ENCODE peak calls at places on chromosomes 16 and 17, in five cellular contexts. V is H9, G is mesenchymal stem cell, L is neuronal stem cell, F is H1. Z is an unnamed sample.

GRCh38 chr17:14813649-14814048 is 451.5 kb downstream of the PMP22 start:
- DNase-seq in V (peak), G (no peak), L (no peak), F (peak), Z (peak)

GRCh38 chr17:49910858-49911204 is 58.2 kb upstream of the DLX4 start:
- DNase-seq in V (no peak), G (no peak), L (no peak), F (no peak), Z (peak)

GRCh38 chr16:2969545-2970521 is 685 bp downstream of the PAQR4 start:
- DNase-seq in V (peak), G (peak), L (peak), F (no peak), Z (no peak)

GRCh38 chr17:9566067-9566466 is 9.6 kb downstream of the STX8 start:
- DNase-seq in V (no peak), G (no peak), L (no peak), F (no peak), Z (no peak)

GRCh38 chr16:12344577-12345343 is 368.2 kb downstream of the SNX29 start:
- DNase-seq in V (no peak), G (no peak), L (no peak), F (no peak), Z (no peak)

GRCh38 chr16:14427371-14427948 is 202.6 kb downstream of the PARN start:
- DNase-seq in V (no peak), G (peak), L (no peak), F (no peak), Z (no peak)

GRCh38 chr16:66924527-66925321 is 611 bp downstream of the RRAD start:
- DNase-seq in V (peak), G (peak), L (peak), F (no peak), Z (peak)

GRCh38 chr17:7354262-7354781 is 634 bp upstream of the TMEM95 start:
- DNase-seq in V (no peak), G (peak), L (no peak), F (no peak), Z (peak)

GRCh38 chr16:80616362-80616761 is 75.6 kb downstream of the DYNLRB2 start:
- DNase-seq in V (no peak), G (no peak), L (no peak), F (no peak), Z (no peak)

GRCh38 chr17:75238684-75239191 is 22.7 kb downstream of the GGA3 start:
- DNase-seq in V (peak), G (peak), L (peak), F (no peak), Z (peak)

GRCh38 chr17:27518750-27519521 is 62.7 kb downstream of the KSR1 start:
- DNase-seq in V (no peak), G (no peak), L (no peak), F (no peak), Z (no peak)

GRCh38 chr17:35892091-35892637 is 12.0 kb upstream of the CCL5 start:
- DNase-seq in V (no peak), G (peak), L (no peak), F (no peak), Z (peak)

DNA sequence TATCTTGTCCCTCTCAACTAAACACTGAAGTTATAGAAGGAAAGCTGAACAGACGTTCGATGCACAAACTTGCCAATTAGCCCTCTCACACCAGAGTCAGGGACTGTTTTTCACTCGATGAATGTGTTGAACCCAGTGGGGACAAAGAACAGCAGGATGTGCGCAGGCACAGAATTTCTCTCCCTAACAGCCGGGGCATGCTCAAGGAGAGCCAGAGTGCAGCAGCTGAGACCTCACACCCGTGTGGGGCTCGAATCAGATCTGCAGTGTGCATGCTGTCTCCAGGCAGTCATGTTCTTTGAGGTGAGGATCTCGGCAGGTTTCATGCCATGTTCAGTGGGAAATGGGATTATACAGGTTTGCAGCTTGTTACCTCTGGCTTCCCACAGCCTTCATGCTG is 246.8 kb upstream of the SDK2 start:
- DNase-seq in V (no peak), G (no peak), L (no peak), F (no peak), Z (no peak)
- H4K8ac ChIP-seq in V (no peak), G (no peak), L (no peak), F (peak), Z (no peak)

GRCh38 chr17:80779336-80779735 is 212.3 kb upstream of the CHMP6 start:
- DNase-seq in V (no peak), G (no peak), L (no peak), F (no peak), Z (no peak)

GRCh38 chr17:80779961-80780380 is 211.7 kb upstream of the CHMP6 start:
- DNase-seq in V (no peak), G (peak), L (no peak), F (no peak), Z (peak)

GRCh38 chr17:80781851-80782277 is 209.8 kb upstream of the CHMP6 start:
- DNase-seq in V (peak), G (no peak), L (no peak), F (no peak), Z (no peak)

GRCh38 chr17:80781188-80781577 is 210.5 kb upstream of the CHMP6 start:
- DNase-seq in V (no peak), G (no peak), L (no peak), F (no peak), Z (no peak)

GRCh38 chr17:80780381-80781187 is 211.1 kb upstream of the CHMP6 start:
- DNase-seq in V (no peak), G (peak), L (no peak), F (no peak), Z (peak)
- H2BK12ac ChIP-seq in V (no peak), G (peak), L (no peak), F (no peak), Z (peak)

GRCh38 chr16:868846-869822 is 68.6 kb upstream of the GNG13 start:
- DNase-seq in V (no peak), G (no peak), L (no peak), F (no peak), Z (no peak)
- H3K9ac ChIP-seq in V (no peak), G (no peak), L (peak), F (no peak), Z (no peak)

DNA sequence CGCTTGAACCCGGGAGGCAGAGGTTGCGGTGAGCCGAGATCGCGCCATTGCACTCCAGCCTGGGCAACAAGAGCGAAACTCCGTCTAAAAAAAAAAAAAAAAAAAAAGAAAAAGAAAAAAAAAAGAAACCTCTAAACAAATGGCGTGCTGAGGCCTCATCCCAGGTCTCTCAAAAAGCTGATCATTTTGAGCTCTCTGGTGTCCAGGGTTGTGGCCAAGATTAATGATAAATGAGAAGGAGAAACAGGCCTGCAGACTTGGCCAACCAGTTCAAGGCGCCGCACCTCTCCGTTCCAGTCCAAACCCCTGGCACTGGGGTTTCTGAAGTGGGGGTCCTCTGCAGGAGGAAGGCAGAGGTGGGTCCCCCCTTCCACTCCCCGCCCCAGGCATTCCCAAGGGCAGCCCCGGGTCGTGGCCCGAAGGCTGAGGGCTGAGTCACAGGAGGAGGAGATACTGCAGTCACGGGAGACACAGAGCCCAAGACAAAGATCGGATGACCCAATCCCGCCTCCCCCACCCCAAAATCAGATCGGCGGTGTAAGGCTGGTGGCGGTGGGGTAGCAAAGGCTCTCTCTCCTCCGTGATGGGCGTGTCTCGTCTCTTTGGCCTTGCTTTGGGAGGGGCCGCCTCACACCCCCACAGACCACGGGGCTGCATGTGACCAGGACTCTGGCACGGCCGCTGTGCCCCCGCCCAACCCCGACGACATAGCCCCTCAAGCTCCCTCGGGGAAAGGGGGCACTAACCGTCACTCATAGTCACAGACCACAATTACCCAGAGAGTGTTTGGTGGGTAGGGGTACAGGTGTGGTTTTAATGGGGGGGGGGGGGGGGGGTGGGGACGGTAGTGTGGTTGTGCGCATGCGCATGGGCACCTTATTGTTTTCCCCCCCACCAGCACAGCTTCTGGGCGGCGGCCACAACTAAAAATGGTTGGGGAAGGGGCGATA is 1.1 kb downstream of the VAT1 start:
- DNase-seq in V (peak), G (peak), L (peak), F (no peak), Z (peak)
- H4K8ac ChIP-seq in V (no peak), G (peak), L (no peak), F (peak), Z (peak)

GRCh38 chr16:70758786-70759185 is 42.2 kb downstream of the VAC14 start:
- DNase-seq in V (no peak), G (no peak), L (no peak), F (no peak), Z (no peak)

GRCh38 chr16:70759666-70760065 is 41.3 kb downstream of the VAC14 start:
- DNase-seq in V (no peak), G (no peak), L (no peak), F (no peak), Z (no peak)

GRCh38 chr16:70757183-70757582 is 43.8 kb downstream of the VAC14 start:
- DNase-seq in V (no peak), G (no peak), L (no peak), F (no peak), Z (no peak)

GRCh38 chr16:70761656-70762055 is 39.3 kb downstream of the VAC14 start:
- DNase-seq in V (no peak), G (no peak), L (no peak), F (no peak), Z (no peak)

GRCh38 chr16:70760221-70760620 is 40.7 kb downstream of the VAC14 start:
- DNase-seq in V (no peak), G (no peak), L (no peak), F (no peak), Z (no peak)
- H2BK12ac ChIP-seq in V (no peak), G (no peak), L (no peak), F (no peak), Z (no peak)

DNA sequence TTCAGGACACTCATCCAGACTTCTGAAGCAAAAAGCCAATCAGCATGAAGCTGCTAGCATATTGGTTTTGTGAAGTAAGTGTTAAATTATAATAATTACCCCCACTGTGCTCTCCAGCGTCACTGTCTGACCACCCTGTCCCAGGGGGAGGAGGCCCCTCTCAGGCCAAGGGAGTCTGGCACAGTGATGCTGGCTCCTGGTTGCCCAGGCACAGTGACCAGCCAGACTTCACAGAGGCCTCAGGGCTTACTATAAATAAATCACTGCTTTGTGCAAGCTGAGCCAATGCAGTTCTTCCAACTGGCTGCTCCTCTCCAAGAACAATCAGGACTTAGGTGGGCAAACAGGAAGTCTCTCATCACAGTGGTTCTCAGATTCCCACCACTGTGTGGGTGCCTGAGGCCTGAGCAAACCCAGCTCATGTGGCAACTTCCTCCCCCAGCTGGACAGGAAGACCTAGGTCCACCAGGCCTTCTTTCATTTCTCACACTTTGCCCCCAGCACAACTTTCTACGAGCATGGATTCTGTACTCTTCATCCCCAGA is 1.7 kb upstream of the DBNDD1 start:
- DNase-seq in V (no peak), G (no peak), L (no peak), F (no peak), Z (no peak)
- H3K9ac ChIP-seq in V (no peak), G (peak), L (no peak), F (no peak), Z (no peak)

GRCh38 chr17:28812980-28813377 is 29.6 kb downstream of the FAM222B start:
- DNase-seq in V (no peak), G (no peak), L (no peak), F (no peak), Z (no peak)

GRCh38 chr17:28812136-28812979 is 30.2 kb downstream of the FAM222B start:
- DNase-seq in V (peak), G (peak), L (peak), F (peak), Z (peak)

GRCh38 chr17:28810437-28810836 is 32.2 kb downstream of the FAM222B start:
- DNase-seq in V (no peak), G (no peak), L (no peak), F (no peak), Z (no peak)

GRCh38 chr17:28807925-28808641 is 34.5 kb downstream of the FAM222B start:
- DNase-seq in V (no peak), G (peak), L (no peak), F (no peak), Z (no peak)

DNA sequence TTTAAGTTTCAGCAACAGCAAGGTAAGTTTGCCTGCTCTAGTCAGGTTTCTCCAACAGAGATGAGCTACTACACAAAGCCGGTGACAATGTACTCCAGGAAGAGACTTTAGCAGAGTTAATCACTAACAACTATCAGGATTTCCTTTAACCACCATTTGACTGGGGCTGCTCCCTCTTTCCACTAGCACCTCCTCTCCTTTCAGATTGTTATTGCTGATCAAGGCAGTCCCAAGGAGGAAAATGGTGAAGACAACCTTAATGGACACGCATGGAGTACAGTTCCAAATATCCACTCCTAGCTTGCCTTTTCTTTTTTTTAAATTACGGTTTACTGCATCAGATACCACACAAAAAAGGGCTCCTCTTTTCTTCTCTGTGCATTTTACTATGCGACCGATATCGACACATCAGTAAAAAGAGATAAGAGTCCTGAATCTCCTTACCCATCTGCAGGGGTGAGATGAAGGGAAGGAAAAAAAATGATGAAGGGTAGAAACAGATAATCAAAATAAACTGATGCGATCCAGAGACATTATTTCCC is 30.9 kb downstream of the FAM222B start:
- DNase-seq in V (no peak), G (peak), L (peak), F (no peak), Z (no peak)
- H4K8ac ChIP-seq in V (no peak), G (no peak), L (no peak), F (no peak), Z (peak)

Z was measured in trophoblast cell.